ENCODE peak calls at places on chromosome X, in four cellular contexts. K is pancreas, M is suprapubic skin, I is A673. L is an unnamed sample.
A peak's percentile ranks its signal among the peaks of the same experiment; 100 is the strongest.

GRCh38 chrX:38052096-38052495 is 45.7 kb downstream of the SYTL5 start:
- DNase-seq in K (no peak), M (no peak), I (peak; percentile 67), L (no peak)

GRCh38 chrX:7891928-7892327 is 35.3 kb downstream of the PNPLA4 start:
- DNase-seq in K (no peak), M (no peak), I (no peak), L (no peak)

GRCh38 chrX:2384486-2384885 is 116.3 kb downstream of the DHRSX start:
- DNase-seq in K (no peak), M (no peak), I (no peak), L (no peak)

GRCh38 chrX:97210501-97210900 is 326.8 kb downstream of the RPA4 start:
- DNase-seq in K (no peak), M (no peak), I (no peak), L (no peak)

GRCh38 chrX:131987252-131987651 is 35.9 kb upstream of the STK26 start:
- DNase-seq in K (no peak), M (no peak), I (no peak), L (no peak)

GRCh38 chrX:118964252-118964651 is 10.2 kb upstream of the LONRF3 start:
- DNase-seq in K (no peak), M (no peak), I (no peak), L (no peak)

GRCh38 chrX:9758239-9758638 is 7.4 kb downstream of the GPR143 start:
- DNase-seq in K (no peak), M (no peak), I (no peak), L (no peak)

GRCh38 chrX:38220024-38220935 is at the start of gene SRPX:
- DNase-seq in K (peak; percentile 56), M (peak; percentile 64), I (peak; percentile 74), L (peak; percentile 3)

GRCh38 chrX:15336023-15336413 is 695 bp upstream of the PIGA start:
- DNase-seq in K (no peak), M (no peak), I (peak; percentile 7), L (peak; percentile 42)

GRCh38 chrX:10634681-10635161 is 14.3 kb upstream of the MID1 start:
- DNase-seq in K (no peak), M (no peak), I (peak; percentile 43), L (no peak)

GRCh38 chrX:3962511-3963350 is 249.3 kb upstream of the PRKX start:
- DNase-seq in K (no peak), M (no peak), I (peak; percentile 83), L (no peak)

GRCh38 chrX:96424007-96424406 is 260.6 kb upstream of the DIAPH2 start:
- DNase-seq in K (no peak), M (no peak), I (no peak), L (no peak)

GRCh38 chrX:40093586-40093985 is 4.2 kb downstream of the BCOR start:
- DNase-seq in K (no peak), M (no peak), I (no peak), L (no peak)

GRCh38 chrX:40090961-40091360 is 6.8 kb downstream of the BCOR start:
- DNase-seq in K (peak; percentile 14), M (no peak), I (no peak), L (no peak)

GRCh38 chrX:40092808-40093435 is 4.8 kb downstream of the BCOR start:
- DNase-seq in K (no peak), M (no peak), I (no peak), L (no peak)

GRCh38 chrX:40090050-40090804 is 7.5 kb downstream of the BCOR start:
- DNase-seq in K (peak; percentile 86), M (no peak), I (no peak), L (peak; percentile 77)

DNA sequence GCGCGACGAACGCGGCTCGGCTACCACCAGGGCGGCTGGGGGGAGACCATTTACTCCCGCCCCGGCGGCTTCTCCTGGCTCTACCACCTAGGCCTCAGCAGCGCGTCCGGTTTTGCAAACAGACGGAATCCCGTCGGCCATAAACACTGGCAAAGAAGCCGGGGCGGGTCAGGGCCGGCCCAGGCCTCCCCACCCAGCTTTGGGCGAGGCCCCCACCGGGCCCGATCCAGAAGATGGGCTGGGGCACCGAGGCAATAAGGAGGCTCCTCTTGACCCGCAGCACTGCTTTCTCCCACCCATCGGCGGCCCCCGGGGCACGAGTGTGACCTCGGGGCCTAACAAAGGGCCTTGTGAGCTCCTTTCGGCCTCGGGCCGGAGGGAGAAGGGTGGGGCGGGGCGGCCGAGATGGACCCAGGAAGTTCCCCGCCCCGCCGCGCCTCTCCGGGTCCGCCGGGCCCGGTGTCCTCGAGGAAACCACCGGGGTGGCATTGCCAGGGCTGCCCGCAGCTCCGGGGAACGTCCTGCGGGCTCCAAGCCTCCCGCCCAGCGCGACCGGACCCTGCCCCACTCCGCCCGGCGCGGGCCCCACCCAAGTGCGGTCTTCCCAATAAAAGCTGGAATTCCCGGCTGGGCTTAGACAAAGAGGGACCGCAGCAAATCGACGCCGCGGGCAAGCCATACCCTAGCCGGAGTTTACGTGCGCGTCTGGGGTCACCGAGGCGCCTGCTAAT is 5.9 kb downstream of the BCOR start:
- DNase-seq in K (peak; percentile 74), M (no peak), I (no peak), L (no peak)
- H3K4me1 ChIP-seq in K (peaks cover 18% of the 10 kb centered on the region), M (peaks cover 36% of the 10 kb centered on the region), I (peaks cover 37% of the 10 kb centered on the region), L (peaks cover 11% of the 10 kb centered on the region)

DNA sequence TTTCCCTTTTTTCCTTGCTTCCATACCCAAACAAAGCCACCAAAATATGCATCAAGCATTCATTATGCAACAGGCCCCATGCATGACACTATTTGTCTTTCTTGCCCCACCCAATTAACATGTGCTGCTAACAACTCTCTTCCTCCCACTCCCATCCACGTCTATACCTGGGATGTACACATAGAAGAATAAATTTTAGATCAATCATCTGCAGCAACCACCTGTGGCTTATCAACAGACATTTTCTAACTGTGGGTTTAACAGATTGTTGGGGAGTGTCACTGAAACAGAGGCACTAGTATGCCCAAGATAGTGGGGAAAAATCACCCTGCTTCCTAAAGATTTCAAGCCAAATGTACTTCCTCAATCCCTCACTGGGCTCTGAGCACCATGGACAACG is 28.5 kb upstream of the TRPC5OS start:
- DNase-seq in K (no peak), M (no peak), I (no peak), L (no peak)
- H3K4me1 ChIP-seq in K (no peaks in the 10 kb centered on the region), M (no peaks in the 10 kb centered on the region), I (no peaks in the 10 kb centered on the region), L (no peaks in the 10 kb centered on the region)

DNA sequence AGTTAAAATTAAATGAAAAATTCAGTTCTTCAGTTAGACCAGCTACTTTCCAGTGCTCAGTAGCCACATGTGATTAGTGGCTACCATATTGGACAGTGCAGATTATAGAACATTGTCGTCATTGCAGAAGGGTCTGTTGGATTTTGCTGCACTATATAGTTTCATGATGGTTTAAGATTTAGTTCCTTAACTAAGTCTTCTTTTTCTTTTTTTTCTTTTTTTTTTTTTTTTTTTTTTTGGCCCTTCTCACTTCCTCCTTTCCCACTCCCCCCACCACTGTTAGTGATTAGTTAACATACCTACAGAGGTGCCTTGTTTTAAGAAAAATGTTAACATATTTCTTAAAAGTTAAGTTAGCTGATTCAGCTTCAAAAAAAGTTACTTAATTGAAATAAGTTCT is 9.0 kb downstream of the RAB9A start:
- DNase-seq in K (no peak), M (no peak), I (no peak), L (no peak)
- H3K4me1 ChIP-seq in K (peaks cover 43% of the 10 kb centered on the region), M (peaks cover 48% of the 10 kb centered on the region), I (peaks cover 46% of the 10 kb centered on the region), L (peaks cover 4% of the 10 kb centered on the region)

DNA sequence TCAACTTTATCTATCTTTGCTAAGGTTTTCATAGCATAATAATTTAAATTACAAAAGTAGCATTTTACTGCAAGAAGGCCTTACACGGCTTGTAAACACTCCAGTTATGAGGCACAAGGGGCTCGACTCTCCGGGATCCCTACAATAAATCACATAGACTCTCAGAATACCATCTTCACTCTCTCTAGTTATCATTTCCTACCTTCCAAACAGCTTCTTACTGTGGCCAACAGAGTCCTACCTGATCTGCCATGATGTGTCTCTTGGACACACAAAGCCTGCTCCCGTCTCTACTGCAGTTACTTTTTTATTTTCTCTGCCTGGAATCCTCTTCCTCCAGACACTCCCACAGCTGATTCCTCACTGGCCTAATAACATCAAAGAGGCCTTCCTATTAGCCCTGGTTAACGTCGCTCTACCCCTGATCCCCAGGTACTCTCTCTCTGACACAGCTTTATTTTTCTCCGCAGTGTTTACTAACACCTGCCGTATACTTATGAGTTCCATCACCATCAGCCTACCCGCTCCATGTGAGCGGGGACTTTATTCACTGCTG is 559.6 kb upstream of the DIPK2B start:
- DNase-seq in K (no peak), M (no peak), I (no peak), L (no peak)
- H3K4me1 ChIP-seq in K (no peaks in the 10 kb centered on the region), M (peaks cover 4% of the 10 kb centered on the region), I (peaks cover 7% of the 10 kb centered on the region), L (peaks cover 10% of the 10 kb centered on the region)

GRCh38 chrX:19857131-19857530 is 30.3 kb downstream of the SH3KBP1 start:
- DNase-seq in K (no peak), M (no peak), I (no peak), L (no peak)
- H3K4me1 ChIP-seq in K (peaks cover 5% of the 10 kb centered on the region), M (no peaks in the 10 kb centered on the region), I (no peaks in the 10 kb centered on the region), L (no peaks in the 10 kb centered on the region)

L was measured in thyroid gland.